ENCODE peak calls at places on chromosomes 11 and 22, in four cellular contexts. Z, M, E and X are unnamed samples.

GRCh38 chr22:22143448-22143847 is 101.1 kb upstream of the VPREB1 start:
- DNase-seq in Z (no peak), M (no peak), E (no peak), X (no peak)

GRCh38 chr22:41444360-41445170 is 2.0 kb downstream of the TOB2 start:
- DNase-seq in Z (peak), M (peak), E (peak), X (peak)

GRCh38 chr11:83364500-83365059 is 78.4 kb upstream of the CCDC90B start:
- DNase-seq in Z (no peak), M (no peak), E (no peak), X (no peak)

GRCh38 chr11:113690619-113691569 is 15.2 kb downstream of the TMPRSS5 start:
- DNase-seq in Z (peak), M (no peak), E (peak), X (peak)

GRCh38 chr11:83070044-83070877 is 1.4 kb downstream of the RAB30 start:
- DNase-seq in Z (no peak), M (no peak), E (peak), X (no peak)

GRCh38 chr11:13135385-13136271 is 126.5 kb downstream of the RASSF10 start:
- DNase-seq in Z (no peak), M (no peak), E (no peak), X (peak)

GRCh38 chr11:27391336-27392015 is 28.5 kb upstream of the CCDC34 start:
- DNase-seq in Z (no peak), M (no peak), E (peak), X (no peak)

GRCh38 chr11:65492637-65493366 is 6.0 kb upstream of the MALAT1 start:
- DNase-seq in Z (no peak), M (peak), E (no peak), X (no peak)

GRCh38 chr11:10544491-10545470 is 3.8 kb upstream of the RNF141 start:
- DNase-seq in Z (no peak), M (no peak), E (no peak), X (no peak)

GRCh38 chr22:45450931-45451651 is 37.6 kb downstream of the RIBC2 start:
- DNase-seq in Z (no peak), M (no peak), E (no peak), X (no peak)

GRCh38 chr11:114175706-114176105 is 116.2 kb downstream of the ZBTB16 start:
- DNase-seq in Z (no peak), M (no peak), E (no peak), X (no peak)

GRCh38 chr11:64036081-64037026 is 623 bp downstream of the FLRT1 start:
- DNase-seq in Z (peak), M (no peak), E (peak), X (no peak)

GRCh38 chr22:47294222-47294532 is 531.7 kb downstream of the TBC1D22A start:
- DNase-seq in Z (no peak), M (no peak), E (no peak), X (no peak)

GRCh38 chr22:45129703-45130524 is 33.8 kb upstream of the NUP50 start:
- DNase-seq in Z (no peak), M (no peak), E (no peak), X (no peak)

GRCh38 chr11:15968461-15969130 is 387.8 kb downstream of the SOX6 start:
- DNase-seq in Z (no peak), M (no peak), E (peak), X (no peak)

GRCh38 chr22:27173530-27173929 is 516.1 kb downstream of the MIAT start:
- DNase-seq in Z (no peak), M (no peak), E (no peak), X (no peak)

GRCh38 chr22:30186048-30186447 is 60.5 kb downstream of the LIF start:
- DNase-seq in Z (no peak), M (no peak), E (no peak), X (no peak)

GRCh38 chr11:43021466-43021865 is 290.3 kb upstream of the API5 start:
- DNase-seq in Z (peak), M (no peak), E (peak), X (peak)

GRCh38 chr11:71212871-71213559 is 39.4 kb downstream of the SHANK2 start:
- DNase-seq in Z (no peak), M (no peak), E (no peak), X (no peak)

GRCh38 chr11:79006854-79007253 is 432.2 kb upstream of the NARS2 start:
- DNase-seq in Z (no peak), M (no peak), E (no peak), X (no peak)

GRCh38 chr11:120894207-120894989 is 129.5 kb upstream of the TBCEL start:
- DNase-seq in Z (peak), M (no peak), E (no peak), X (no peak)

GRCh38 chr11:123461164-123461563 is 31.1 kb downstream of the GRAMD1B start:
- DNase-seq in Z (peak), M (no peak), E (no peak), X (no peak)
- TF ChIP-seq NFIC in Z (no peak), M (no peak), E (no peak), X (no peak)

DNA sequence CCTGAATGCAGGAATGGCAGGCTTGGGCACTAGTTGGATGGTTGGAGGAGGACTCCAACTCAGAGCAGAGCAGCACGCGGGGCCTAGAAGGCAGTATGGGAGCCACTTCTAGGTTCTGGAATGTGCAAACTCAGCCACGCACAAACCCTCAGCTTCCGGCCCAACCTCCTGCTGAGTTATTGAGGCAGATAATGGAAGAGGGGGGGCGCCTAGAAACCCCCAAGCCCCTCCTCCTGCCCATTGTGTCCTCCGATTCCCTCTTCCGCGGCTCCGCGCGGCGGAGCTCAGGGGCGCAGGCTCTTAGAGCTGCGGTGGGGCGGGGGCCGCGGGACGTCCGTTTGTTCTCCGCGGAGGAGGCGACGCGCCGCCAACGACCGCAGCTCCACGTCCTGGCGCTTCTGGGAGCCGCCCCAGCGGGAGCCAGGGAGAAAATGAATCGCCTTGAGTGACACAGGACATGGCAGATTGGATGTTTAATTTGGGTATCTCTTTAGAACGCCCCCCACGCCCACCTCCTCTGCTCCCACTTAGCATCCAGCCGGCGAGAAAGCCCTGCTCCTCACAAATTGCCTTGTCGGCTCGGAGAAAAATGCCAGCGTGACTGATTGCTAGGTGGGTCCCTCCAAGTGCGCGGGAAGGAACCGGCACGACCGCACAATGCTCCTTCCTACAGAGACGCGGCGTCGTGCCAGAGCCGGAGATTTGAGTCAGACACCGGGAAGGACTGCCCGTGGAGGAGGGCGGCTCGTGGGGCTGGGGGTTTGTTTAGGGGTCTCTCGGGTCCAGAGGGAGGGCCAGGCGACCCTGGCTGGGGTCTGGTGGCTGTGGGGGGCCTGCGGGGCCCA is 144.6 kb downstream of the NECTIN1 start:
- DNase-seq in Z (peak), M (no peak), E (peak), X (no peak)
- TF ChIP-seq NFIC in Z (peak), M (no peak), E (peak), X (no peak)

DNA sequence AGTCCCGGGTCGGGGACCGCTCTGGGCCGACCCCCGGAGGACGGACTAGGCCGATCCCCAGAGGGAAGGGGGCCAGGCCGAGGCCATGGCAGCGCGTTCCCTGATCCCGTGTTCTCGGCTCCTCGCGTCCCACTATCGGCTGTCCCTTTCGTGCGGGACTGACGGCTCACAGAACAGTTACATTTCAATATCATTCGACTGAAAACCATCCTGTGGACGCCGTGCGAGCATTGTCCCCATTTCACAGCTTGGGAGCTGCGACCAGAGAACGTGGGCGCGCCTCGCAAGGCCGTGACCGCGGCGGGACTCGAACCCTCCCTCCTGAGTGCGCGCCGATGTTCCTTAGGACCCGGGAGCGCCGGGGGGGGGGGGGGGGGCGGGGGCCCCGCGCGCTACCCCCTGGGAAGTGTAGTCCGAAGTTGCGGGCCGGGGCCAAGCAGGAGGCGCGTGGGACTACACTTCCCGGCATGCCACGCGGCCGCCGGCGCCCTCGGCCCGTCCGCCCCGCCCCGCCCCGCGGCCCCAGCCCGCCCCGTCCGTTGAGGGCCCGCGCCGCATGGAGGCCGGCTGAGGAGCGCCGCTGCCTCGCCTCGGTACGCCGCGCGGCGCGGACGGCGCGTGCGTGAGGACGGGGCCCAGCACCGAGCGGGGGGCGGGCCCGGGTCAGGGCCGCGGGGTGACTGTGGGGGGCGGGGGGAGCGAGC is at the start of gene TRABD:
- DNase-seq in Z (peak), M (no peak), E (peak), X (peak)
- TF ChIP-seq NFIC in Z (no peak), M (no peak), E (no peak), X (no peak)

GRCh38 chr22:32708835-32709234 is 92.7 kb upstream of the TIMP3 start:
- DNase-seq in Z (no peak), M (no peak), E (no peak), X (no peak)
- TF ChIP-seq NFIC in Z (no peak), M (no peak), E (no peak), X (no peak)

DNA sequence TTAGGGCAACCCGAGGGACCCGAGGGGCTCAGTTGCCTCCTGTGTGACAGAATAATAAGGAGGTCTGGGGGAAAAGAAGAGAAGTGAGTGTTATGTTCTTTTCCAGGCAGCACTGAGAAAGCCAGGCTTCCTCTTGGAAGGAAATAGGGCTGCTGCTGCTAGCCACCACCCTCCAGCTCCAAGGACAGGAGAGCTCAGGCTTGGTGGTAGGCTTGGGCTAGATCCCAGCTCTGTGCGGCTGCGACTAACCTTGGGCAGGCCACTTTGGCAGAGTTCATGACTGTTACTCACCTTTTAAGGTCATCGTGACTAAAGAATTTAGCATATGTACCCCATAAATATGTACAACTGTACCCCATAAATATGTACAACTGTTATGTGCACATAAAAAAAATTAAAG is 124.8 kb upstream of the POU2AF2 start:
- DNase-seq in Z (no peak), M (no peak), E (no peak), X (no peak)
- TF ChIP-seq NFIC in Z (no peak), M (no peak), E (no peak), X (no peak)

DNA sequence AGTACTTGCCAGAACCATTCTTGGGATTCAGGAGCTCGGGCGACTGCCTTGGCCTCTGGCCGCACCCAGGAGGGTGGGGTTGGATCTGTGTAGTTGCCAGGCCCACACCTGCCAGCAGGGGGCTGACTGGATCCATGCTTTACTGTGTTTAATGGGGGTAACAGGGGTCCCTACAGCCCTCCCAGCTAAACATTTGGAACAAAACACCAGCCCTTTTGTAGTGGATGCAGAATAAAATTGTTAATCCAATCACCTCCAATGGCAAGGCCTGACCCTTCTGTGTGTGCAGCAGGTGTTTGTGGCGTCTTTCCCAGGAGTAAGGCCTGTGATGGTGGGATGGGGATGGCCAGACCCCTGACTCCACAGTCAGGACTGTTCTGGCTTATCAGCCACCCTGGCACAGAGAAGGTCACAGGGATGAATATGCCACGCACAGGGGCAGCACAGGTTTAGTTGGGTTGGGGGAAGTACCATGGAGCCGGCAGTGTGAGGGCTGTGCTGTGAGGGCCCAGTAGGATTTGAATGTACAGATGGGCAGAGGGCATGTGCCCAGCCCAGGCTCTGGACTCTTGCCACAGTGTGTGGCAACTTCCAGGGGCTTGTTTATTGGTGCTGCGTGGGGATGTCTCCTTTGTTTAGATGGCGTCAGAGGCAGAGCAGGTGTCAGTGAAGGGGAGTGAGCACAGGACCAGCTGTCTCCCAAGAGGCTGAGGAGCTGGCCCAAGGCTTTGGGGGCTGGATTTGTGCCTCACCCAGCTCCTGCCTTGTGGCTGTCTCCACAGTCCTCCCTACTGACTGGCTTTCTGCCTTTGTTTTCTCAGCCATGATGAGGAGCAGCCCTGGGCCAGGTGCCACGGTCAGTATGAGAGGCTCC is 22.2 kb downstream of the SUN2 start:
- DNase-seq in Z (peak), M (no peak), E (peak), X (peak)
- TF ChIP-seq NFIC in Z (no peak), M (no peak), E (no peak), X (no peak)